ENCODE peak calls at places on chromosome 17, in four cellular contexts. S, U, G and K are unnamed samples. For H3K36me3, the result is how much of the 10 kb centered on the place peaks cover.

GRCh38 chr17:42598905-42599304 is 10.3 kb downstream of the RETREG3 start:
- DNase-seq in S (no peak), U (peak), G (no peak), K (peak)

GRCh38 chr17:15516150-15516549 is 47.1 kb downstream of the TVP23C start:
- DNase-seq in S (no peak), U (no peak), G (no peak), K (no peak)

GRCh38 chr17:29749045-29749825 is 126.5 kb upstream of the CORO6 start:
- DNase-seq in S (no peak), U (no peak), G (no peak), K (no peak)

GRCh38 chr17:46056800-46057304 is 57.8 kb downstream of the STH start:
- DNase-seq in S (no peak), U (no peak), G (no peak), K (no peak)

GRCh38 chr17:7097940-7098339 is 16.7 kb downstream of the ASGR2 start:
- DNase-seq in S (no peak), U (no peak), G (no peak), K (no peak)

GRCh38 chr17:41451154-41451728 is 10.5 kb upstream of the KRT38 start:
- DNase-seq in S (no peak), U (no peak), G (no peak), K (no peak)

GRCh38 chr17:66349549-66350245 is 47.3 kb downstream of the PRKCA start:
- DNase-seq in S (no peak), U (no peak), G (no peak), K (no peak)

GRCh38 chr17:32495347-32496253 is 8.8 kb downstream of the CDK5R1 start:
- DNase-seq in S (no peak), U (peak), G (no peak), K (peak)

GRCh38 chr17:83034525-83034924 is 44.9 kb upstream of the METRNL start:
- DNase-seq in S (no peak), U (no peak), G (no peak), K (no peak)

GRCh38 chr17:79019631-79020584 is 4.1 kb upstream of the C1QTNF1 start:
- DNase-seq in S (peak), U (peak), G (peak), K (peak)

GRCh38 chr17:20063665-20064648 is 54.8 kb downstream of the SPECC1 start:
- DNase-seq in S (no peak), U (no peak), G (peak), K (peak)

DNA sequence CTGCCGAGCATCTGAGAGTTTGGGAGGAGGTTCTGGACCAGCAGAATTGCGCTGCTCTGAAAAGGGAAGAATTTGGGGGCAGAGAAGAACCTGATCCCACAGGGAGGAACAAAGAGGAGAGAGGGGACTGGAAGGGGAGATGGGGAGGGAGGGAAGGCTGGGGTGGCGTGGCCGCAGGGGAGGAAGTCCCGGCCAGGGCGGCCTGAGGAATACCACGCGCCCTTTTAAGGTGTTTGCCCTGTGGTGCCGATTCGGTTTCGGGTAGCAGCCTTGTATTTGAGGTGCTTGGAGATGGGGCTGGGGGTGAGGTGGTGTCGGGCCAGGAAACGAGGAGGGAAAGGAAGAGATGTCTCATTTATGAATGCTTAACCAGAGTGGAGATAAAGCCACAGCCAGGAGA is 51.3 kb downstream of the AKAP1 start:
- DNase-seq in S (no peak), U (no peak), G (no peak), K (no peak)
- H3K36me3 ChIP-seq in S (under half), U (under half), G (under half), K (under half)

GRCh38 chr17:12812877-12813276 is 23.6 kb downstream of the ARHGAP44 start:
- DNase-seq in S (no peak), U (no peak), G (no peak), K (no peak)
- H3K36me3 ChIP-seq in S (under half), U (under half), G (under half), K (under half)

DNA sequence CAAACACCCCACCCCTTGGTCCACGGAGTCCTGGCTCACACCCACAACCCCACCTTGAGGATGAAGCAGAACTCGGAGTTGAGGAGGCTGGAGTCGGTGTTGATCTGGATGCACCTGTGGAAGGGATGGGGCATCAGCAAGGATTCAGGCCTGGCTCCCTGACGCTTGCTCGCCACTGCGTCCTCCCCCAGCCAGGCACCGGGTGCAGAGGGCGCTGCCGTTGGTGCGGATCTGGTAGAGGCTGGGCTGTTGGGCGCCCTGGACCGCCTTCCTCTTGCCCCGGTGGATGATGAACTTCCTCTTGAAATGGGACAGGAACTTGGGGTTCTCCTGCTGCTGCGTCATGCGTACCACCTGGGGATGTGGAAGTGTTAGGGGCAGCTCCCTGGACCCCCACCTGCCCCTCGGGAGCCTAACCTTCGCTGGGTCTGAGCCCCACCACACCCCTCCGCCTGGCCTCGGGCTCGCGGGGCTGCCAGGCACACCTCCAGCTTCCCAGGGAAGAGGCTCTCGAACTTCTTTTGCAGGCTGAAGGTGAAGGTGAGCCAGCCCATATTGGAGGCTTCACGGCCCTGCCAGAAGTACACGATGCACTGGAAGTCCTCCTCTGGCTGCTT is 12.3 kb downstream of the FLII start:
- DNase-seq in S (no peak), U (no peak), G (no peak), K (no peak)
- H3K36me3 ChIP-seq in S (half or more), U (under half), G (half or more), K (half or more)

GRCh38 chr17:34243732-34244299 is 11.3 kb upstream of the CCL2 start:
- DNase-seq in S (no peak), U (no peak), G (no peak), K (no peak)
- H3K36me3 ChIP-seq in S (under half), U (under half), G (under half), K (under half)

GRCh38 chr17:1939979-1940809 is 84.9 kb downstream of the RTN4RL1 start:
- DNase-seq in S (no peak), U (no peak), G (no peak), K (no peak)

GRCh38 chr17:1941241-1942065 is 83.7 kb downstream of the RTN4RL1 start:
- DNase-seq in S (no peak), U (no peak), G (no peak), K (no peak)

GRCh38 chr17:1942066-1942365 is 83.1 kb downstream of the RTN4RL1 start:
- DNase-seq in S (no peak), U (no peak), G (no peak), K (no peak)

GRCh38 chr17:1942666-1943431 is 82.3 kb downstream of the RTN4RL1 start:
- DNase-seq in S (no peak), U (no peak), G (no peak), K (no peak)

GRCh38 chr17:1940810-1941185 is 84.3 kb downstream of the RTN4RL1 start:
- DNase-seq in S (no peak), U (no peak), G (no peak), K (no peak)
- H3K36me3 ChIP-seq in S (under half), U (under half), G (under half), K (under half)

DNA sequence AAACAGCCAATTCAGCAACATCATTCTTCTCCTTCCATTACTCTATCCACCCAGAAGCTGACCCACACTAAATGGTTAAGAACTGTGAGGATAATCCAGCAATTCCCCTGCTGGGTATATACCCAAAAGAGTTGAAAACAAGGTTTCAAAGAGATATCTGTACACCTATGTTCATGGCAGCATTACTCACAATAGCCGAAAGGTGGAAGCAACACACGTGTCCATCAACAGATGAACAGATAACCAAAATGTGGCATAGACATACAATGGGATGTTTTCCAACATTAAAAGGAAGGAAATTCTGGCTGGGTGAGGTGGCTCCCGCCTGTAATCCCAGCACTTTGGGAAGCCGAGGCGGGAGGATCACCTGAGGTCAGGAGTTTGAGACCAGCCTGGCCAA is 19.9 kb downstream of the MIS12 start:
- DNase-seq in S (no peak), U (no peak), G (no peak), K (no peak)
- H3K36me3 ChIP-seq in S (under half), U (under half), G (under half), K (under half)